ENCODE peak calls at places on chromosomes 3 and 15, in nine cellular contexts. U is ELF-1; E is mucosa of descending colon; S is GM23338; B is psoas muscle; H is stimulated activated CD4-positive, alpha-beta T cell treated with anti-CD3 and anti-CD28 coated beads, Interleukin-2, amount 100 ng/mL, for 48 hours; D is SK-N-DZ; L is naive thymus-derived CD8-positive, alpha-beta T cell; F is GM04504. I is an unnamed sample.

GRCh38 chr15:100873029-100873677 is 6.5 kb upstream of the ALDH1A3 start:
- DNase-seq in U (peak; percentile 48), E (peak; percentile 91), S (peak; percentile 86), B (no peak), H (peak; percentile 43), D (peak; percentile 72), L (peak; percentile 53), F (peak; percentile 73), I (peak; percentile 22)

GRCh38 chr15:65209701-65210643 is 1.3 kb downstream of the CILP start:
- DNase-seq in U (no peak), E (no peak), S (no peak), B (no peak), H (no peak), D (no peak), L (no peak), F (no peak), I (no peak)

GRCh38 chr3:61181874-61182273 is 69.4 kb downstream of the FHIT start:
- DNase-seq in U (no peak), E (no peak), S (no peak), B (no peak), H (no peak), D (no peak), L (no peak), F (no peak), I (no peak)

GRCh38 chr3:37295925-37296324 is 121.5 kb upstream of the LRRFIP2 start:
- DNase-seq in U (no peak), E (no peak), S (no peak), B (no peak), H (no peak), D (no peak), L (no peak), F (no peak), I (no peak)

GRCh38 chr3:170542704-170543103 is 43.2 kb downstream of the SLC7A14 start:
- DNase-seq in U (no peak), E (no peak), S (no peak), B (no peak), H (no peak), D (no peak), L (no peak), F (no peak), I (no peak)

GRCh38 chr15:57758556-57758955 is 52.0 kb downstream of the POLR2M start:
- DNase-seq in U (no peak), E (no peak), S (no peak), B (no peak), H (no peak), D (no peak), L (no peak), F (no peak), I (no peak)

GRCh38 chr3:128178782-128179473 is 25.6 kb downstream of the EEFSEC start:
- DNase-seq in U (no peak), E (no peak), S (no peak), B (no peak), H (no peak), D (no peak), L (no peak), F (no peak), I (no peak)

GRCh38 chr3:62149962-62150361 is 223.4 kb downstream of the FEZF2 start:
- DNase-seq in U (no peak), E (no peak), S (no peak), B (peak; percentile 79), H (no peak), D (no peak), L (no peak), F (peak; percentile 45), I (no peak)

GRCh38 chr15:89141885-89142284 is 53.6 kb downstream of the ABHD2 start:
- DNase-seq in U (no peak), E (no peak), S (no peak), B (no peak), H (no peak), D (no peak), L (no peak), F (no peak), I (no peak)

GRCh38 chr3:57150097-57150496 is 15.1 kb downstream of the IL17RD start:
- DNase-seq in U (no peak), E (no peak), S (no peak), B (no peak), H (no peak), D (no peak), L (no peak), F (no peak), I (no peak)

GRCh38 chr3:64685800-64686445 is 1.9 kb downstream of the ADAMTS9 start:
- DNase-seq in U (peak; percentile 92), E (peak; percentile 87), S (peak; percentile 92), B (peak; percentile 96), H (no peak), D (peak; percentile 85), L (no peak), F (peak; percentile 66), I (no peak)

GRCh38 chr15:23835944-23836343 is 148.8 kb upstream of the NDN start:
- DNase-seq in U (no peak), E (no peak), S (no peak), B (no peak), H (no peak), D (no peak), L (no peak), F (no peak), I (no peak)

GRCh38 chr3:66211779-66212178 is 9.0 kb upstream of the SLC25A26 start:
- DNase-seq in U (no peak), E (no peak), S (no peak), B (no peak), H (no peak), D (no peak), L (no peak), F (no peak), I (no peak)

GRCh38 chr15:35858707-35859106 is 312.7 kb upstream of the DPH6 start:
- DNase-seq in U (no peak), E (no peak), S (no peak), B (no peak), H (no peak), D (no peak), L (no peak), F (no peak), I (no peak)